ENCODE peak calls at places on chromosomes 11 and 22, in six cellular contexts. One of them, this sample, is unnamed.

GRCh38 chr11:120065876-120066275 is 72.0 kb downstream of the TRIM29 start:
- DNase-seq in Panc1: no peak
- DNase-seq in A549: no peak
- DNase-seq in RWPE1: no peak
- DNase-seq in GM10248: no peak
- DNase-seq in fibroblast of pulmonary artery: no peak
- DNase-seq in this sample: no peak

GRCh38 chr11:123137496-123138270 is 57.4 kb downstream of the CLMP start:
- DNase-seq in RWPE1: no peak
- DNase-seq in Panc1: no peak
- DNase-seq in GM10248: peak; percentile 25
- DNase-seq in A549: no peak
- DNase-seq in fibroblast of pulmonary artery: peak; percentile 80
- DNase-seq in this sample: no peak

GRCh38 chr11:12362857-12363256 is 14.5 kb upstream of the PARVA start:
- DNase-seq in fibroblast of pulmonary artery: no peak
- DNase-seq in RWPE1: no peak
- DNase-seq in Panc1: no peak
- DNase-seq in A549: no peak
- DNase-seq in GM10248: no peak
- DNase-seq in this sample: no peak

GRCh38 chr11:33747969-33748368 is 11.7 kb upstream of the CD59 start:
- DNase-seq in A549: no peak
- DNase-seq in RWPE1: no peak
- DNase-seq in fibroblast of pulmonary artery: peak; percentile 67
- DNase-seq in Panc1: no peak
- DNase-seq in GM10248: no peak
- DNase-seq in this sample: no peak

GRCh38 chr22:36201630-36202312 is at the start of gene APOL4:
- DNase-seq in A549: no peak
- DNase-seq in GM10248: no peak
- DNase-seq in RWPE1: no peak
- DNase-seq in Panc1: no peak
- DNase-seq in fibroblast of pulmonary artery: peak; percentile 81
- DNase-seq in this sample: no peak

GRCh38 chr11:4862447-4863236 is 13.6 kb upstream of the OR51S1 start:
- DNase-seq in GM10248: no peak
- DNase-seq in A549: no peak
- DNase-seq in RWPE1: no peak
- DNase-seq in Panc1: no peak
- DNase-seq in fibroblast of pulmonary artery: no peak
- DNase-seq in this sample: no peak

GRCh38 chr11:71947498-71947897 is 18.7 kb downstream of the RNF121 start:
- DNase-seq in Panc1: no peak
- DNase-seq in RWPE1: no peak
- DNase-seq in GM10248: no peak
- DNase-seq in fibroblast of pulmonary artery: no peak
- DNase-seq in A549: no peak
- DNase-seq in this sample: no peak

GRCh38 chr22:44981857-44982256 is 27.9 kb downstream of the PHF21B start:
- DNase-seq in GM10248: no peak
- DNase-seq in A549: no peak
- DNase-seq in fibroblast of pulmonary artery: no peak
- DNase-seq in RWPE1: no peak
- DNase-seq in Panc1: no peak
- DNase-seq in this sample: no peak

GRCh38 chr22:25666308-25666707 is 75.7 kb upstream of the MYO18B start:
- DNase-seq in Panc1: no peak
- DNase-seq in RWPE1: no peak
- DNase-seq in GM10248: no peak
- DNase-seq in A549: no peak
- DNase-seq in fibroblast of pulmonary artery: peak; percentile 63
- DNase-seq in this sample: no peak

GRCh38 chr22:45007946-45008852 is 1.6 kb downstream of the PHF21B start:
- DNase-seq in GM10248: no peak
- DNase-seq in RWPE1: no peak
- DNase-seq in Panc1: no peak
- DNase-seq in fibroblast of pulmonary artery: no peak
- DNase-seq in A549: peak; percentile 15
- DNase-seq in this sample: no peak

GRCh38 chr11:46367244-46367915 is 14.1 kb upstream of the MDK start:
- DNase-seq in GM10248: peak; percentile 81
- DNase-seq in fibroblast of pulmonary artery: peak; percentile 57
- DNase-seq in Panc1: no peak
- DNase-seq in RWPE1: no peak
- DNase-seq in A549: no peak
- DNase-seq in this sample: no peak

GRCh38 chr11:74311352-74311926 is at the start of gene P4HA3:
- DNase-seq in Panc1: no peak
- DNase-seq in fibroblast of pulmonary artery: peak; percentile 63
- DNase-seq in RWPE1: peak; percentile 74
- DNase-seq in A549: peak; percentile 77
- DNase-seq in GM10248: peak; percentile 74
- DNase-seq in this sample: no peak

GRCh38 chr11:115521874-115522273 is 17.7 kb upstream of the CADM1 start:
- DNase-seq in RWPE1: no peak
- DNase-seq in Panc1: no peak
- DNase-seq in GM10248: no peak
- DNase-seq in A549: no peak
- DNase-seq in fibroblast of pulmonary artery: no peak
- DNase-seq in this sample: no peak

GRCh38 chr11:27179334-27179733 is 138.7 kb downstream of the BBOX1 start:
- DNase-seq in RWPE1: no peak
- DNase-seq in GM10248: no peak
- DNase-seq in fibroblast of pulmonary artery: no peak
- DNase-seq in Panc1: no peak
- DNase-seq in A549: no peak
- DNase-seq in this sample: no peak

GRCh38 chr11:108135845-108136599 is 14.7 kb downstream of the ACAT1 start:
- DNase-seq in fibroblast of pulmonary artery: peak; percentile 47
- DNase-seq in Panc1: no peak
- DNase-seq in GM10248: peak; percentile 38
- DNase-seq in RWPE1: no peak
- DNase-seq in A549: no peak
- DNase-seq in this sample: peak; percentile 55

GRCh38 chr11:126993599-126993998 is 7.0 kb downstream of the KIRREL3 start:
- DNase-seq in fibroblast of pulmonary artery: no peak
- DNase-seq in A549: no peak
- DNase-seq in Panc1: no peak
- DNase-seq in GM10248: no peak
- DNase-seq in RWPE1: no peak
- DNase-seq in this sample: no peak

GRCh38 chr11:79705648-79706047 is 264.8 kb upstream of the TENM4 start:
- DNase-seq in GM10248: no peak
- DNase-seq in A549: no peak
- DNase-seq in RWPE1: no peak
- DNase-seq in Panc1: no peak
- DNase-seq in fibroblast of pulmonary artery: no peak
- DNase-seq in this sample: no peak

GRCh38 chr11:57514538-57515331 is 767 bp downstream of the SLC43A1 start:
- DNase-seq in GM10248: peak; percentile 72
- DNase-seq in A549: peak; percentile 46
- DNase-seq in fibroblast of pulmonary artery: peak; percentile 26
- DNase-seq in RWPE1: peak; percentile 21
- DNase-seq in Panc1: no peak
- DNase-seq in this sample: no peak

GRCh38 chr11:86672007-86672621 is at the start of gene ME3:
- DNase-seq in fibroblast of pulmonary artery: peak; percentile 39
- DNase-seq in RWPE1: peak; percentile 22
- DNase-seq in Panc1: no peak
- DNase-seq in GM10248: peak; percentile 15
- DNase-seq in A549: peak; percentile 60
- DNase-seq in this sample: peak; percentile 32

GRCh38 chr11:47186076-47186936 is at the start of gene PACSIN3:
- DNase-seq in fibroblast of pulmonary artery: peak; percentile 35
- DNase-seq in Panc1: no peak
- DNase-seq in A549: peak; percentile 72
- DNase-seq in GM10248: peak; percentile 75
- DNase-seq in RWPE1: peak; percentile 55
- DNase-seq in this sample: no peak

GRCh38 chr11:76669901-76670474 is 559 bp downstream of the LRRC32 start:
- DNase-seq in RWPE1: no peak
- DNase-seq in fibroblast of pulmonary artery: peak; percentile 83
- DNase-seq in Panc1: no peak
- DNase-seq in GM10248: no peak
- DNase-seq in A549: no peak
- DNase-seq in this sample: no peak

GRCh38 chr11:102986815-102987214 is 31.3 kb upstream of the MMP13 start:
- DNase-seq in Panc1: no peak
- DNase-seq in GM10248: no peak
- DNase-seq in RWPE1: no peak
- DNase-seq in fibroblast of pulmonary artery: peak; percentile 31
- DNase-seq in A549: no peak
- DNase-seq in this sample: peak; percentile 65

DNA sequence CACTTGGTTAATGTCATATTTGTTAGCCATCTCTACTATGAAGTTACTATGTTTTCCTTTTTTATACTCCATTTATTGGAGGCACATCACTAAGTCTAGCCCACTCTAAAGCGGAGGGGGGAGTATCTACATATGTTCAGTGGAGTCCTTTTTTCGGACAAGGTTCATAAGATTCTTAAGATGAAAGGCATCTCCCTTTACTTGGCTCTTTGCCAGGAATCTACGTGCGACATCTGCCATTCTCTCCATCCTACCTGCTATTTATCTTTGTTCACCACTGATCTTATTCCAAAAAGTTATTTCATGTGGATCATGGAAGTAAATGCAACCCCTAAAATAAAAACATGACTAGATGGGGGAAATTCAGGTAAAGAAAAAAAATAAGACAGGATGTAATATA is 77.4 kb upstream of the YWHAH start:
- DNase-seq in RWPE1: no peak
- DNase-seq in GM10248: no peak
- DNase-seq in fibroblast of pulmonary artery: no peak
- DNase-seq in Panc1: no peak
- DNase-seq in A549: no peak
- DNase-seq in this sample: no peak
- TF ChIP-seq CTCF in RWPE1: no peak
- TF ChIP-seq CTCF in GM10248: no peak
- TF ChIP-seq CTCF in fibroblast of pulmonary artery: no peak
- TF ChIP-seq CTCF in Panc1: no peak
- TF ChIP-seq CTCF in A549: no peak
- TF ChIP-seq CTCF in this sample: no peak

DNA sequence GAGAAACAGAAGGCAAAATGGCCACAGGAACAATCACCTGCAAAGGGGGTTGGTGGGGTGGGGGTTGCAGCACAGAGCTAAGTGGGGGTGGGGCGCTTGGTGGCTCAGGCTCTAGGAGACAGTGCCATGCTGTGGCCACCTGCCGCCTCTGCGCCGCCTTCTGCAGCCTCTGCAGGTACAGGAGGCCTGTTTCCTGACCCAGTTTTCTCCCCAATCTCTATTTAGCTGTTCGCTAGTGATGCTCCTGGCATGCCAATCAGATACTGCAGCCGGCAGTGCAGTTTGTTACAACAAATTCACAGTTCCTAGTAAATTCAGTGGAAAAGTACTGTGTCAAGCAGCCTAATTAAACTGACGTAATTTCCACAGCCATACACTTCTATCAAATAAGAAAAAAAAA is 106.4 kb downstream of the SERGEF start:
- DNase-seq in Panc1: no peak
- DNase-seq in GM10248: no peak
- DNase-seq in A549: no peak
- DNase-seq in RWPE1: no peak
- DNase-seq in fibroblast of pulmonary artery: no peak
- DNase-seq in this sample: no peak
- TF ChIP-seq CTCF in Panc1: peak; percentile 70
- TF ChIP-seq CTCF in GM10248: peak; percentile 15
- TF ChIP-seq CTCF in A549: no peak
- TF ChIP-seq CTCF in RWPE1: no peak
- TF ChIP-seq CTCF in fibroblast of pulmonary artery: no peak
- TF ChIP-seq CTCF in this sample: peak; percentile 41

GRCh38 chr22:24189249-24190158 is 8.2 kb downstream of the SUSD2 start:
- DNase-seq in GM10248: peak; percentile 87
- DNase-seq in A549: peak; percentile 84
- DNase-seq in RWPE1: peak; percentile 76
- DNase-seq in fibroblast of pulmonary artery: peak; percentile 76
- DNase-seq in Panc1: no peak
- DNase-seq in this sample: peak; percentile 39
- TF ChIP-seq CTCF in GM10248: peak; percentile 77
- TF ChIP-seq CTCF in A549: peak; percentile 80
- TF ChIP-seq CTCF in RWPE1: peak; percentile 89
- TF ChIP-seq CTCF in fibroblast of pulmonary artery: peak; percentile 91
- TF ChIP-seq CTCF in Panc1: peak; percentile 88
- TF ChIP-seq CTCF in this sample: peak; percentile 93

GRCh38 chr11:69643646-69644045 is 2.7 kb downstream of the CCND1 start:
- DNase-seq in fibroblast of pulmonary artery: no peak
- DNase-seq in A549: no peak
- DNase-seq in RWPE1: no peak
- DNase-seq in Panc1: no peak
- DNase-seq in GM10248: no peak
- DNase-seq in this sample: no peak
- TF ChIP-seq CTCF in fibroblast of pulmonary artery: no peak
- TF ChIP-seq CTCF in A549: peak; percentile 47
- TF ChIP-seq CTCF in RWPE1: peak; percentile 49
- TF ChIP-seq CTCF in Panc1: peak; percentile 18
- TF ChIP-seq CTCF in GM10248: no peak
- TF ChIP-seq CTCF in this sample: no peak

DNA sequence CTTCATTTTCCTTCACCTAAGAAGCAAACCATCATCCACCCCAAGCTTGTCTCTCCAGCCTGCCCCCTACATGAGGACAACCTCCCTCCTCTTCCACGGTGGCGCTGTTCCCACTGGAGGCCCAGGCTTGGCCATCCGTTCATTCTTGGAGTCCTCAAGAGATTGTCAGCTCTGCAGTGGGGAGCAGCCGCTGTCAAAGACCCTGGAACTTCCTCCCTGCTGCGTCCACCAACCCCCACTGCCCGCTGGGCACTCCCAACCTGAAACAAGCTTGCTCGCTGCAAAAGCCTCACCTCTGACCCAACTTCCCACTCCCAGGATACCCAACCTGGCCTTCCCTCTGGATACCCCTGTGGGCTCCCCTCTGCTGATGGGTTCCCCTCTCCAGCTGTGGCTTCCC is 10.4 kb upstream of the CD81 start:
- DNase-seq in A549: no peak
- DNase-seq in RWPE1: no peak
- DNase-seq in fibroblast of pulmonary artery: no peak
- DNase-seq in GM10248: no peak
- DNase-seq in Panc1: no peak
- DNase-seq in this sample: no peak
- TF ChIP-seq CTCF in A549: no peak
- TF ChIP-seq CTCF in RWPE1: no peak
- TF ChIP-seq CTCF in fibroblast of pulmonary artery: no peak
- TF ChIP-seq CTCF in GM10248: no peak
- TF ChIP-seq CTCF in Panc1: no peak
- TF ChIP-seq CTCF in this sample: no peak

GRCh38 chr11:93694109-93694508 is 32.6 kb downstream of the CEP295 start:
- DNase-seq in GM10248: no peak
- DNase-seq in RWPE1: no peak
- DNase-seq in A549: no peak
- DNase-seq in fibroblast of pulmonary artery: peak; percentile 10
- DNase-seq in Panc1: no peak
- DNase-seq in this sample: no peak
- TF ChIP-seq CTCF in GM10248: no peak
- TF ChIP-seq CTCF in RWPE1: no peak
- TF ChIP-seq CTCF in A549: peak; percentile 5
- TF ChIP-seq CTCF in fibroblast of pulmonary artery: peak; percentile 20
- TF ChIP-seq CTCF in Panc1: peak; percentile 21
- TF ChIP-seq CTCF in this sample: peak; percentile 12

This sample was measured in foreskin keratinocyte.